ENCODE peak calls at places on chromosomes 16 and 17, in four cellular contexts. H is T-helper 17 cell; G is stimulated activated CD8-positive, alpha-beta memory T cell treated with anti-CD3 and anti-CD28 coated beads, Interleukin-2, amount 100 ng/mL, for 1 hour; S is neural crest cell. K is an unnamed sample.

GRCh38 chr17:1005361-1005946 is 8.5 kb downstream of the TIMM22 start:
- DNase-seq in H (no peak), G (no peak), S (no peak), K (peak)

GRCh38 chr17:74457146-74457819 is 9.2 kb upstream of the CD300A start:
- DNase-seq in H (peak), G (peak), S (peak), K (peak)

GRCh38 chr17:34703533-34703932 is 124.2 kb downstream of the TMEM132E start:
- DNase-seq in H (no peak), G (no peak), S (peak), K (no peak)

GRCh38 chr17:14545156-14545906 is 244.4 kb downstream of the HS3ST3B1 start:
- DNase-seq in H (no peak), G (no peak), S (no peak), K (no peak)

GRCh38 chr17:73747221-73748002 is 103.2 kb upstream of the SDK2 start:
- DNase-seq in H (no peak), G (no peak), S (no peak), K (peak)

GRCh38 chr17:59837362-59838195 is 55.2 kb downstream of the TUBD1 start:
- DNase-seq in H (peak), G (peak), S (peak), K (no peak)

GRCh38 chr17:29124135-29124930 is 55.9 kb downstream of the MYO18A start:
- DNase-seq in H (no peak), G (no peak), S (peak), K (no peak)

GRCh38 chr17:66268247-66268927 is 34.0 kb upstream of the PRKCA start:
- DNase-seq in H (no peak), G (no peak), S (no peak), K (no peak)

GRCh38 chr17:67689534-67690177 is 28.1 kb upstream of the NOL11 start:
- DNase-seq in H (no peak), G (peak), S (peak), K (no peak)

GRCh38 chr16:66629856-66630255 is 25.4 kb downstream of the CMTM3 start:
- DNase-seq in H (no peak), G (no peak), S (no peak), K (no peak)

GRCh38 chr17:4710693-4711634 is 532 bp downstream of the ARRB2 start:
- DNase-seq in H (no peak), G (peak), S (no peak), K (no peak)

GRCh38 chr16:79381552-79382042 is 218.9 kb downstream of the MAF start:
- DNase-seq in H (no peak), G (no peak), S (no peak), K (no peak)

GRCh38 chr17:39357978-39358377 is 43.4 kb downstream of the FBXL20 start:
- DNase-seq in H (no peak), G (no peak), S (no peak), K (no peak)

GRCh38 chr16:49674255-49674980 is 181.5 kb downstream of the ZNF423 start:
- DNase-seq in H (no peak), G (no peak), S (no peak), K (no peak)

GRCh38 chr17:32302037-32302436 is 36.4 kb downstream of the RHBDL3 start:
- DNase-seq in H (no peak), G (no peak), S (no peak), K (no peak)

GRCh38 chr17:81890447-81891302 is 711 bp downstream of the ALYREF start:
- DNase-seq in H (no peak), G (no peak), S (no peak), K (no peak)

GRCh38 chr16:47567321-47567720 is 106.2 kb downstream of the PHKB start:
- DNase-seq in H (no peak), G (no peak), S (no peak), K (no peak)

GRCh38 chr17:74012465-74012864 is 191.0 kb upstream of the RPL38 start:
- DNase-seq in H (no peak), G (no peak), S (no peak), K (no peak)

GRCh38 chr17:40065771-40066510 is 3.2 kb downstream of the THRA start:
- DNase-seq in H (no peak), G (no peak), S (no peak), K (no peak)

GRCh38 chr16:89657442-89658220 is at the start of the genes CHMP1A and SPATA33:
- DNase-seq in H (peak), G (peak), S (peak), K (peak)

GRCh38 chr17:3827124-3827773 is 18.8 kb downstream of the NCBP3 start:
- DNase-seq in H (peak), G (peak), S (peak), K (no peak)

GRCh38 chr16:57225978-57226377 is 19.1 kb upstream of the ARL2BP start:
- DNase-seq in H (no peak), G (no peak), S (no peak), K (no peak)

GRCh38 chr17:17455173-17455572 is 21.6 kb upstream of the MED9 start:
- DNase-seq in H (no peak), G (no peak), S (no peak), K (no peak)

GRCh38 chr17:75239778-75240393 is 21.5 kb downstream of the GGA3 start:
- DNase-seq in H (no peak), G (no peak), S (no peak), K (no peak)

GRCh38 chr16:89534147-89534788 is 26.1 kb downstream of the SPG7 start:
- DNase-seq in H (no peak), G (no peak), S (no peak), K (no peak)

GRCh38 chr17:57480438-57481196 is 224.3 kb downstream of the MSI2 start:
- DNase-seq in H (no peak), G (no peak), S (no peak), K (peak)

K was measured in Right ventricle myocardium superior.